ENCODE peak calls at places on chromosomes 1 and 21, in seven cellular contexts. O is caudate nucleus; G is fibroblast of lung; M is H7; L is stromal cell of bone marrow; B is AG20443; W is activated CD4-positive, alpha-beta T cell treated with anti-CD3 and anti-CD28 coated beads, Interleukin-2, amount 50 U/mL, for 48 hours. Z is an unnamed sample.

GRCh38 chr1:51666463-51666862 is 49.6 kb downstream of the OSBPL9 start:
- DNase-seq in O (no peak), G (peak), M (no peak), L (peak), B (peak), W (no peak), Z (no peak)

GRCh38 chr21:33380483-33380998 is 22.7 kb upstream of the IFNGR2 start:
- DNase-seq in O (peak), G (peak), M (no peak), L (peak), B (peak), W (peak), Z (peak)

GRCh38 chr1:95547000-95547399 is 313.0 kb downstream of the RWDD3 start:
- DNase-seq in O (no peak), G (no peak), M (no peak), L (no peak), B (no peak), W (no peak), Z (no peak)

GRCh38 chr1:167582064-167582463 is 28.5 kb upstream of the CREG1 start:
- DNase-seq in O (no peak), G (no peak), M (no peak), L (no peak), B (no peak), W (no peak), Z (no peak)

GRCh38 chr1:18217398-18218043 is 109.9 kb downstream of the IGSF21 start:
- DNase-seq in O (no peak), G (no peak), M (peak), L (no peak), B (peak), W (peak), Z (no peak)

GRCh38 chr1:22584970-22585369 is 21.7 kb downstream of the EPHA8 start:
- DNase-seq in O (no peak), G (no peak), M (no peak), L (no peak), B (no peak), W (no peak), Z (no peak)

GRCh38 chr1:180501865-180502360 is 464 bp downstream of the ACBD6 start:
- DNase-seq in O (no peak), G (no peak), M (no peak), L (no peak), B (peak), W (no peak), Z (no peak)

GRCh38 chr1:2413495-2414296 is 1.3 kb upstream of the PEX10 start:
- DNase-seq in O (no peak), G (no peak), M (peak), L (no peak), B (no peak), W (peak), Z (no peak)

GRCh38 chr1:209643295-209644020 is 8.8 kb downstream of the LAMB3 start:
- DNase-seq in O (peak), G (peak), M (no peak), L (peak), B (no peak), W (no peak), Z (peak)

GRCh38 chr1:193335797-193336428 is 149.5 kb upstream of the B3GALT2 start:
- DNase-seq in O (no peak), G (peak), M (no peak), L (no peak), B (peak), W (no peak), Z (peak)

GRCh38 chr1:226655251-226656163 is 83.6 kb downstream of the ITPKB start:
- DNase-seq in O (no peak), G (no peak), M (peak), L (no peak), B (no peak), W (no peak), Z (no peak)

GRCh38 chr21:31795992-31796391 is 64.1 kb upstream of the SCAF4 start:
- DNase-seq in O (no peak), G (no peak), M (no peak), L (peak), B (peak), W (no peak), Z (no peak)

GRCh38 chr1:201251411-201251810 is 31.9 kb upstream of the PKP1 start:
- DNase-seq in O (no peak), G (no peak), M (peak), L (no peak), B (no peak), W (no peak), Z (no peak)

GRCh38 chr1:154808909-154809262 is 61.2 kb downstream of the KCNN3 start:
- DNase-seq in O (no peak), G (no peak), M (no peak), L (no peak), B (no peak), W (no peak), Z (no peak)

GRCh38 chr1:221933814-221934213 is 191.9 kb upstream of the DUSP10 start:
- DNase-seq in O (no peak), G (no peak), M (no peak), L (no peak), B (no peak), W (no peak), Z (no peak)

GRCh38 chr21:25977068-25977611 is 193.4 kb downstream of the APP start:
- DNase-seq in O (no peak), G (no peak), M (no peak), L (no peak), B (no peak), W (no peak), Z (no peak)

GRCh38 chr1:220990417-220991337 is 111.4 kb downstream of the HLX start:
- DNase-seq in O (no peak), G (peak), M (no peak), L (peak), B (peak), W (no peak), Z (peak)

GRCh38 chr1:59178803-59179202 is 118.1 kb upstream of the FGGY start:
- DNase-seq in O (no peak), G (no peak), M (no peak), L (no peak), B (no peak), W (no peak), Z (peak)

GRCh38 chr1:56864430-56864829 is 9.8 kb downstream of the C8A start:
- DNase-seq in O (no peak), G (no peak), M (no peak), L (no peak), B (no peak), W (no peak), Z (no peak)

GRCh38 chr1:224513787-224514209 is 79.2 kb upstream of the WDR26 start:
- DNase-seq in O (peak), G (peak), M (peak), L (peak), B (peak), W (peak), Z (peak)

GRCh38 chr21:33126569-33126968 is 56.6 kb downstream of the OLIG1 start:
- DNase-seq in O (no peak), G (no peak), M (no peak), L (no peak), B (no peak), W (no peak), Z (no peak)

GRCh38 chr1:35210306-35211112 is 17.6 kb upstream of the SFPQ start:
- DNase-seq in O (no peak), G (no peak), M (peak), L (no peak), B (peak), W (no peak), Z (peak)

GRCh38 chr21:42632336-42632751 is 21.1 kb upstream of the PDE9A start:
- DNase-seq in O (no peak), G (no peak), M (no peak), L (no peak), B (no peak), W (no peak), Z (no peak)

GRCh38 chr21:37165606-37166005 is 92.6 kb downstream of the TTC3 start:
- DNase-seq in O (no peak), G (no peak), M (no peak), L (no peak), B (no peak), W (no peak), Z (peak)

GRCh38 chr1:93222987-93223675 is 42.6 kb downstream of the CCDC18 start:
- DNase-seq in O (no peak), G (no peak), M (no peak), L (no peak), B (no peak), W (no peak), Z (no peak)

GRCh38 chr21:31509108-31510017 is 150.1 kb upstream of the SOD1 start:
- DNase-seq in O (peak), G (no peak), M (peak), L (no peak), B (peak), W (peak), Z (no peak)

GRCh38 chr1:116712510-116712909 is 41.7 kb upstream of the CD2 start:
- DNase-seq in O (no peak), G (no peak), M (peak), L (no peak), B (no peak), W (no peak), Z (no peak)

GRCh38 chr1:43622471-43622870 is 27.5 kb upstream of the KDM4A start:
- DNase-seq in O (no peak), G (no peak), M (peak), L (peak), B (peak), W (no peak), Z (peak)

GRCh38 chr1:37389327-37389726 is 85.1 kb upstream of the ZC3H12A start:
- DNase-seq in O (no peak), G (no peak), M (no peak), L (no peak), B (no peak), W (no peak), Z (no peak)

GRCh38 chr1:21232044-21232443 is 55.3 kb upstream of the EIF4G3 start:
- DNase-seq in O (peak), G (peak), M (peak), L (peak), B (peak), W (peak), Z (peak)

GRCh38 chr1:59332983-59333382 is 36.1 kb downstream of the FGGY start:
- DNase-seq in O (no peak), G (peak), M (no peak), L (no peak), B (peak), W (peak), Z (no peak)

GRCh38 chr1:119659628-119660027 is 11.6 kb upstream of the ZNF697 start:
- DNase-seq in O (no peak), G (peak), M (peak), L (no peak), B (peak), W (no peak), Z (no peak)

GRCh38 chr1:51583532-51583931 is 33.4 kb upstream of the OSBPL9 start:
- DNase-seq in O (peak), G (peak), M (no peak), L (peak), B (peak), W (no peak), Z (peak)

Z was measured in fibroblast of gingiva.